ENCODE peak calls at places on chromosomes 4 and X, in five cellular contexts. M is uterus, D is neural progenitor cell, P is fibroblast of the aortic adventitia, F is cardiac fibroblast. U is an unnamed sample.

GRCh38 chrX:43121637-43122036 is 343.7 kb upstream of the PPP1R2C start:
- DNase-seq in D (peak), M (no peak), P (no peak), F (peak), U (peak)

GRCh38 chr4:3461515-3462291 is 1.4 kb upstream of the DOK7 start:
- DNase-seq in D (no peak), P (no peak), F (peak), M (no peak), U (peak)

GRCh38 chr4:90207887-90208454 is 80.8 kb downstream of the CCSER1 start:
- DNase-seq in F (no peak), M (no peak), D (no peak), P (no peak), U (no peak)

GRCh38 chrX:54357414-54358377 is at the start of gene WNK3:
- DNase-seq in P (peak), D (peak), F (peak), M (peak), U (peak)

GRCh38 chr4:84790769-84791565 is 175.5 kb downstream of the WDFY3 start:
- DNase-seq in M (no peak), D (no peak), F (no peak), P (no peak), U (no peak)

GRCh38 chrX:102712216-102712966 is at the start of gene GPRASP2:
- DNase-seq in M (peak), P (peak), D (peak), F (peak), U (no peak)

GRCh38 chr4:41323186-41323585 is 66.5 kb downstream of the UCHL1 start:
- DNase-seq in F (peak), D (no peak), M (no peak), P (peak), U (peak)

GRCh38 chr4:96315815-96316214 is 475.9 kb downstream of the PDHA2 start:
- DNase-seq in D (peak), F (peak), M (no peak), P (no peak), U (peak)

GRCh38 chrX:55709735-55710134 is 7.8 kb upstream of the RRAGB start:
- DNase-seq in D (peak), M (no peak), F (no peak), P (no peak), U (no peak)

GRCh38 chrX:8783100-8784098 is 17.8 kb downstream of the FAM9A start:
- DNase-seq in P (peak), D (peak), M (no peak), F (peak), U (peak)

GRCh38 chr4:2256781-2257191 is 5.1 kb downstream of the MXD4 start:
- DNase-seq in P (no peak), M (peak), F (peak), D (no peak), U (peak)

GRCh38 chrX:25873196-25873595 is 264.9 kb upstream of the MAGEB18 start:
- DNase-seq in F (peak), D (no peak), M (no peak), P (peak), U (peak)

GRCh38 chr4:5870701-5871100 is 22.2 kb downstream of the CRMP1 start:
- DNase-seq in M (no peak), P (no peak), F (no peak), D (no peak), U (no peak)

GRCh38 chr4:90476586-90476985 is 349.4 kb downstream of the CCSER1 start:
- DNase-seq in D (no peak), M (no peak), P (no peak), F (no peak), U (no peak)

GRCh38 chr4:151808120-151808529 is 47.3 kb upstream of the GATB start:
- DNase-seq in P (no peak), M (no peak), D (no peak), F (no peak), U (no peak)

GRCh38 chrX:93673869-93674271 is at the start of gene FAM133A:
- DNase-seq in D (no peak), F (peak), M (no peak), P (peak), U (peak)

GRCh38 chr4:82811838-82812672 is 13.5 kb upstream of the SCD5 start:
- DNase-seq in F (no peak), P (no peak), D (peak), M (no peak), U (no peak)

GRCh38 chr4:33882246-33882990 is 2361.9 kb downstream of the ARAP2 start:
- DNase-seq in F (peak), P (peak), M (no peak), D (no peak), U (peak)

GRCh38 chrX:108601276-108601675 is 135.1 kb downstream of the IRS4 start:
- DNase-seq in D (no peak), P (no peak), M (no peak), F (no peak), U (no peak)

GRCh38 chrX:3076416-3076991 is 35.2 kb downstream of the ARSF start:
- DNase-seq in F (no peak), M (no peak), P (no peak), D (peak), U (no peak)

GRCh38 chr4:154686838-154687237 is 57.0 kb upstream of the LRAT start:
- DNase-seq in D (no peak), P (peak), F (no peak), M (no peak), U (peak)

GRCh38 chr4:25538430-25538829 is 117.2 kb upstream of the SLC34A2 start:
- DNase-seq in P (no peak), M (no peak), D (no peak), F (no peak), U (no peak)

GRCh38 chrX:45046417-45046816 is 154.3 kb downstream of the DIPK2B start:
- DNase-seq in P (no peak), F (no peak), D (no peak), M (no peak), U (no peak)

GRCh38 chrX:7191681-7192110 is 43.7 kb upstream of the PUDP start:
- DNase-seq in P (no peak), F (no peak), M (no peak), D (no peak), U (no peak)

GRCh38 chrX:148902581-148902980 is 402.2 kb downstream of the AFF2 start:
- DNase-seq in F (no peak), M (no peak), D (no peak), P (no peak), U (no peak)

GRCh38 chr4:7736436-7737267 is 203.0 kb downstream of the AFAP1 start:
- DNase-seq in P (no peak), F (no peak), M (no peak), D (peak), U (peak)

GRCh38 chrX:53089224-53089842 is 4.6 kb upstream of the KANTR start:
- DNase-seq in P (peak), F (peak), M (peak), D (peak), U (peak)

GRCh38 chrX:3299626-3300025 is 46.8 kb downstream of the MXRA5 start:
- DNase-seq in M (no peak), P (peak), D (no peak), F (peak), U (no peak)

GRCh38 chr4:120692964-120693363 is 229.6 kb downstream of the PRDM5 start:
- DNase-seq in M (no peak), P (peak), F (peak), D (no peak), U (peak)

GRCh38 chr4:168589154-168589553 is 92.3 kb downstream of the PALLD start:
- DNase-seq in M (peak), D (no peak), P (peak), F (peak), U (peak)

GRCh38 chr4:146333187-146333894 is 119.0 kb downstream of the REELD1 start:
- DNase-seq in F (peak), M (no peak), D (no peak), P (peak), U (peak)

GRCh38 chr4:140666889-140667614 is 89.1 kb downstream of the TBC1D9 start:
- DNase-seq in M (no peak), P (no peak), F (no peak), D (no peak), U (no peak)

GRCh38 chr4:109172301-109172700 is 130.2 kb downstream of the COL25A1 start:
- DNase-seq in F (no peak), D (no peak), P (no peak), M (no peak), U (no peak)

GRCh38 chr4:76090241-76090691 is 15.8 kb downstream of the ART3 start:
- DNase-seq in P (peak), M (peak), F (peak), D (no peak), U (peak)

GRCh38 chr4:114146947-114147618 is 167.6 kb upstream of the ARSJ start:
- DNase-seq in F (no peak), D (no peak), M (no peak), P (no peak), U (no peak)

GRCh38 chr4:109011241-109012031 is 248.6 kb upstream of the ETNPPL start:
- DNase-seq in F (peak), D (no peak), M (no peak), P (no peak), U (peak)

GRCh38 chr4:81781824-81782223 is 310.1 kb upstream of the RASGEF1B start:
- DNase-seq in P (no peak), D (no peak), M (no peak), F (no peak), U (no peak)

GRCh38 chrX:72169008-72169728 is 12.4 kb upstream of the PIN4 start:
- DNase-seq in D (no peak), F (peak), P (peak), M (no peak), U (no peak)
- H3K4me3 ChIP-seq in D (no peak), F (no peak), P (no peak), M (no peak), U (no peak)

DNA sequence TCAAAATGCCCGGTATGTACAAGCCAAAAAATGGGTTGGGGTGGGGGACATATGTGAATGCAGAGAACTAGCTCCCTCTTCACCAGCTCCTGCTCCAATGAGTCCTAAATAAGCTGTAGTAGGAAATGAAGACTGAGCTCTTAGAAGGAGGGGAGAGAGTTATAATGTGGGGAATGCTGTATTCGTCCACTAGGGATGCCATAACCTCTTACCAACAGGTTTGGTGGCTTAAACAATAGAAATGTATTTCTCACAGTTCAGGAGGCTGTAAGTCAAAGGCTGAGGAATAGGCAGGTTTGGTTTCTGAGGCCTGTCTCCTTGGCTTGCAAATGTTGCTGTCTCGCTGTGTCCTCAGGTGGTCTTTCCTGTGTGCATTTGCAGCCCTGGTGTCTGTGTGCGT is 4.4 kb upstream of the INPP4B start:
- DNase-seq in D (peak), F (peak), M (no peak), P (peak), U (peak)
- TF ChIP-seq CTCF in D (peak), F (peak), M (peak), P (peak), U (peak)

DNA sequence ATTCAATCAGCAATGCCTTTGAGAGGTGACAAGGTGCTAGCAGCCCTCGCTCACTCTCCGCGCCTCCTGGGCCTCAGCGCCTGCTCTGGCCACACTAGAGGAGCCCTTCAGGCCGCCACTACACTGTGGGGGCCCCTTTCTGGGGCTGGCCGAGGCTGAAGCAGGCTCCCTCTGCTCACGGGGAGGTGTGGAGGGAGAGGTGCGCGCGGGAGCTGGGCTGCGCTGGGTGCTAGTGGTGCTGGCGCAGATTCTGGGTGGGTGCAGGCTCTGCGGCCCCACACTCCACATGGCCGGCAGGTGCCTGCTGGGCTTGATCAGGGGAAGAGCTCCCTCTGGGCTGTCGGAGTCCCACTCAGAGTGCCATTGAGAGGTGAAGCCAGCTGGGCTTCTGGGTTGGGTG is 351.0 kb downstream of the GASK1B start:
- DNase-seq in M (no peak), P (no peak), D (no peak), F (no peak), U (no peak)
- H3K4me3 ChIP-seq in M (no peak), P (no peak), D (no peak), F (no peak), U (no peak)

DNA sequence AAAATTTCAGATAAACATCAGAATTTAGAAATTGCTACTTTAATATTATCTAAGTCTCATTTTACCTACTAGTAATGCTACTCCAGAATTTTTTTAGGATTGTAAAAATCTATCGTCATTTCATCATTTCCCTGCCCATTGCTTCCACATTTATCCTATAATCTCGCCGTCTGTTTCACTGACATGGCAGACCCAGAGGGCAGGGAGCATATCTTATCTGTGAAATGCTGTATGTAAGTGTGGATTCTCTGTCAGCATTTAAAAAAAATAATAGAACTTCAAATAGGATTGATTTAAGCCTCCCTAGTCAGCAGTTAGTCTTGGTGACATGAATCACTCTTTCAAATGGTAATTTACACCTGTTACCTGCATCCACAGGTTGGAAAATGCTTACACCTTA is 314.4 kb downstream of the PCDH7 start:
- DNase-seq in M (no peak), F (no peak), P (no peak), D (no peak), U (no peak)
- TF ChIP-seq CTCF in M (no peak), F (no peak), P (no peak), D (no peak), U (no peak)

GRCh38 chr4:73853718-73854473 is 800 bp downstream of the PF4V1 start:
- DNase-seq in D (no peak), M (no peak), F (no peak), P (no peak), U (no peak)

GRCh38 chr4:73853246-73853704 is at the start of gene PF4V1:
- DNase-seq in M (no peak), D (peak), P (no peak), F (peak), U (no peak)

GRCh38 chr4:73851293-73851692 is 1.8 kb upstream of the PF4V1 start:
- DNase-seq in P (no peak), D (no peak), M (no peak), F (no peak), U (no peak)

GRCh38 chr4:73850261-73850970 is 2.7 kb upstream of the PF4V1 start:
- DNase-seq in D (no peak), P (no peak), M (no peak), F (no peak), U (no peak)

DNA sequence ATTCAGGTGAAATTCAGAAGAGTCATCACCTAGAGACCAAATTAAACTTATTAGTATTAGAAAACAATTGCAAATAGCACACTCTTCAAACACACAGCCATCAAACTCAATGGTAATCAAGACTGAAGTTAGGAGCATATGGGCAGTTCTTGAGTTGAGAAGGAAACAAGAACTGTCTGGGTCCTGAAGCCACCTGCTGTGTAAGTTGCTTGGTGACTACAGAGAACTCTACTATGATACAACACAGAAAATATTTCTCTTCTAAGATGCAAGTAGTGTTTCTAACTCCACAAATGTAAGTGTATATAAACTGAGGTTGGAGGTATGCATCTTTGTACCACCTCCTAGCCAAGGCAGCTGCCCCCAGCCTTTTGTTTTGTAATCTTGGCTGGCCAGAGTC is 325 bp upstream of the PF4V1 start:
- DNase-seq in D (no peak), P (no peak), F (no peak), M (no peak), U (no peak)
- H3K4me3 ChIP-seq in D (peak), P (no peak), F (no peak), M (no peak), U (no peak)

DNA sequence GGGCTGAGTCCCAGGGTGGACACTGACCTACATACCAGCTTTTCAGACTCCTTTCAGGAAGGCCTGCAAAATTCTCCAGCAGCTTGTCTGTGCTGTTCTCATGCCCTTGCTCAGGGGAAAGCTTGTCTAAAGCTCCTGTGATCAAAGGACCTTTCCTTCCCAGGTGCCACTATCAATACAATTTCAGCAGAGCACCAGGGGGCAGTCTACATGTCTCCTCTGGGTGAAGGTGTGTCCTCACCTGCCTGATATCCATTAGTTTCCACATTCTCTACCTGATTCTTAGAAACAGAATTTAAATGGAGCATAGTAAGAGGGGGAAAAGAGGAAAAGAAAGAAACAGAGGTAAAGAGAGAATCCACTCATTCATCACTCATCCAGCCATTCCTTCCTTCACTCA is 114.2 kb downstream of the PPARGC1A start:
- DNase-seq in M (no peak), P (no peak), D (no peak), F (no peak), U (no peak)
- TF ChIP-seq CTCF in M (no peak), P (no peak), D (no peak), F (no peak), U (no peak)

GRCh38 chr4:128600410-128600809 is 209.1 kb upstream of the JADE1 start:
- DNase-seq in M (peak), D (no peak), F (peak), P (peak), U (peak)
- H3K4me3 ChIP-seq in M (no peak), D (no peak), F (no peak), P (no peak), U (no peak)

DNA sequence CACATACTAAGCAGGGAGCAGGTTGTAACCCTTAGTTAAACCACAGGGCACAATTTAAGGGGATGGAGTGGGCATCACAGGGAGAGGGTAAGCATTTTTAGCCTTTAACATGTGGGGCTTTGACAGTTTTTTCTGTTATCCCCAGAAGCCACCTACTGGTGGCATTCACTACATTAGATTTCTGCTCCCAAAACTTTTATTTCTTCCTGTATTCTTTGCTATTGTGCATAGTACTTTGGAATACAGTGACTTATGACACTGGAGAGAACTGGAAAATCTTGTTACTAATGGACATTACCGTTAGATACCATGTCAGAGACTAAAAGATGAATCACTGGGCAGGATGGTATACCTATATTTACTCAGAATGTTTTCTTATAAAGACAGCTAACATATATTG is 7.3 kb downstream of the TRIM75 start:
- DNase-seq in M (no peak), F (no peak), D (peak), P (no peak), U (no peak)
- TF ChIP-seq CTCF in M (no peak), F (peak), D (peak), P (no peak), U (peak)

U was measured in fibroblast of pulmonary artery.